ENCODE peak calls at places on chromosomes 4 and X, in four cellular contexts. D, Z, H and W are unnamed samples.

GRCh38 chr4:169283114-169283509 is 12.4 kb upstream of the SH3RF1 start:
- DNase-seq in H (no peak), Z (no peak), D (no peak), W (peak; percentile 92)

GRCh38 chrX:42944381-42944998 is 166.5 kb upstream of the PPP1R2C start:
- DNase-seq in H (no peak), Z (no peak), D (no peak), W (no peak)

GRCh38 chr4:8818063-8818881 is 53.4 kb downstream of the HMX1 start:
- DNase-seq in D (no peak), Z (peak; percentile 3), H (no peak), W (no peak)

GRCh38 chrX:148573119-148573518 is 72.7 kb downstream of the AFF2 start:
- DNase-seq in Z (no peak), H (no peak), D (no peak), W (no peak)

GRCh38 chr4:118774989-118775388 is 60.9 kb downstream of the SEC24D start:
- DNase-seq in Z (no peak), H (no peak), D (no peak), W (peak; percentile 54)

GRCh38 chr4:154560824-154561231 is 2.0 kb upstream of the FGB start:
- DNase-seq in Z (no peak), D (no peak), H (no peak), W (peak; percentile 22)

GRCh38 chrX:16870861-16871584 is 861 bp upstream of the RBBP7 start:
- DNase-seq in H (no peak), Z (no peak), D (no peak), W (peak; percentile 12)

GRCh38 chrX:133776072-133776471 is 209.3 kb downstream of the GPC3 start:
- DNase-seq in Z (peak; percentile 28), D (peak; percentile 38), H (no peak), W (no peak)

GRCh38 chr4:121728798-121729226 is 32.0 kb upstream of the ANXA5 start:
- DNase-seq in Z (no peak), H (no peak), D (no peak), W (peak; percentile 84)

GRCh38 chr4:41687971-41688370 is 60.6 kb downstream of the PHOX2B start:
- DNase-seq in H (no peak), Z (no peak), D (no peak), W (no peak)

GRCh38 chr4:21801661-21802355 is 146.8 kb downstream of the KCNIP4 start:
- DNase-seq in D (no peak), H (no peak), Z (no peak), W (peak; percentile 40)

GRCh38 chrX:150513564-150513963 is 54.9 kb upstream of the MTM1 start:
- DNase-seq in H (no peak), Z (no peak), D (no peak), W (no peak)

GRCh38 chr4:4859010-4859798 is at the start of gene MSX1:
- DNase-seq in Z (peak; percentile 72), H (peak; percentile 53), D (no peak), W (peak; percentile 86)

GRCh38 chr4:186400676-186401075 is 134.7 kb downstream of the F11 start:
- DNase-seq in H (no peak), Z (no peak), D (no peak), W (peak; percentile 40)

GRCh38 chr4:148017801-148018200 is 285.9 kb downstream of the ARHGAP10 start:
- DNase-seq in D (no peak), H (no peak), Z (no peak), W (no peak)

GRCh38 chr4:2366252-2367192 is 51.9 kb downstream of the ZFYVE28 start:
- DNase-seq in Z (no peak), D (no peak), H (peak; percentile 26), W (no peak)